ENCODE peak calls at places on chromosomes 13 and 19, in six cellular contexts. U, N, I, T, Z and W are unnamed samples.
A peak's percentile ranks its signal among the peaks of the same experiment; 100 is the strongest.

GRCh38 chr13:50015263-50015662 is at the start of gene KCNRG:
- DNase-seq in U (peak; percentile 51), N (no peak), I (no peak), T (no peak), Z (no peak), W (no peak)

GRCh38 chr19:29690842-29691241 is 24.2 kb downstream of the C19orf12 start:
- DNase-seq in U (peak; percentile 54), N (no peak), I (no peak), T (peak; percentile 62), Z (no peak), W (no peak)

GRCh38 chr13:66765559-66765958 is 464.6 kb downstream of the PCDH9 start:
- DNase-seq in U (no peak), N (no peak), I (no peak), T (no peak), Z (no peak), W (no peak)

GRCh38 chr19:45098521-45099464 is 5.8 kb downstream of the PPP1R37 start:
- DNase-seq in U (peak; percentile 65), N (no peak), I (no peak), T (no peak), Z (no peak), W (no peak)

GRCh38 chr13:95075506-95075905 is 225.7 kb downstream of the ABCC4 start:
- DNase-seq in U (no peak), N (no peak), I (no peak), T (no peak), Z (no peak), W (no peak)

GRCh38 chr19:17337675-17338439 is 504 bp downstream of the GTPBP3 start:
- DNase-seq in U (no peak), N (no peak), I (peak; percentile 44), T (peak; percentile 74), Z (peak; percentile 63), W (no peak)

GRCh38 chr13:51584731-51585191 is 499 bp downstream of the WDFY2 start:
- DNase-seq in U (peak; percentile 58), N (peak; percentile 88), I (peak; percentile 69), T (peak; percentile 85), Z (peak; percentile 77), W (peak; percentile 85)

GRCh38 chr13:48334534-48335127 is 31.1 kb downstream of the RB1 start:
- DNase-seq in U (peak; percentile 61), N (no peak), I (no peak), T (peak; percentile 65), Z (no peak), W (no peak)

GRCh38 chr13:23433171-23434153 is at the start of gene SACS:
- DNase-seq in U (peak; percentile 52), N (no peak), I (no peak), T (no peak), Z (no peak), W (no peak)
- H3K27ac ChIP-seq in U (peak within 1 kb of the TSS; percentile 31), N (no peak within 1 kb of the TSS), I (no peak within 1 kb of the TSS), T (no peak within 1 kb of the TSS), Z (no peak within 1 kb of the TSS), W (no peak within 1 kb of the TSS)

GRCh38 chr19:9037415-9038062 is 27.3 kb upstream of the MUC16 start:
- DNase-seq in U (no peak), N (no peak), I (no peak), T (no peak), Z (no peak), W (no peak)
- H3K9me3 ChIP-seq in U (no peaks in the 10 kb centered on the region), N (no peaks in the 10 kb centered on the region), I (no peaks in the 10 kb centered on the region), T (no peaks in the 10 kb centered on the region), Z (no peaks in the 10 kb centered on the region), W (no peaks in the 10 kb centered on the region)

GRCh38 chr13:46126552-46127171 is 21.8 kb upstream of the CPB2 start:
- DNase-seq in U (peak; percentile 85), N (peak; percentile 81), I (peak; percentile 75), T (peak; percentile 77), Z (no peak), W (peak; percentile 83)
- TF ChIP-seq CTCF in U (peak; percentile 98), N (peak; percentile 90), I (peak; percentile 75), T (peak; percentile 90), Z (peak; percentile 87), W (peak; percentile 74)

GRCh38 chr13:98407575-98407974 is 169.3 kb downstream of the STK24 start:
- DNase-seq in U (no peak), N (no peak), I (no peak), T (no peak), Z (no peak), W (no peak)
- H3K27ac ChIP-seq in U (no peak overlapping the region), N (no peak overlapping the region), I (no peak overlapping the region), T (no peak overlapping the region), Z (no peak overlapping the region), W (no peak overlapping the region)

GRCh38 chr19:19719798-19720197 is 13.1 kb downstream of the ZNF14 start:
- DNase-seq in U (no peak), N (no peak), I (no peak), T (peak; percentile 44), Z (no peak), W (no peak)

DNA sequence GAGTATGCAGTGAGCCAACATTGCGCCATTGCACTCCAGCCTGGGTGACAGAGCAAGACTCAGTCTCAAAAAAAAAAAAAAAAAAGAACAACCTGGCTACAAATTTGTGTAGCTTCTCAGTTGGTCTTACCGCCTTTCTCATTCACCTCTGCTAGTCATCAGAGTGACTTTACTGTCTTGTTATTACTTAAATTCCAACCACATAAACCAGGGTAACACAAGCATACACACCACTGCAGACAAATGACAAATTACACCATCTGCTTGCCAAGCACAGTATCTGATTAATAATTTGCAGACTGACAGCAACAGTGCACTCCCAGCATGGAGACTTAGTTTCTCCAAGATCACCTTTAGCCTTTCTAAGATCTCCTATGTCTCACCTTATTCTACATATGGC is 11.0 kb downstream of the ZNF14 start:
- DNase-seq in U (no peak), N (no peak), I (no peak), T (no peak), Z (no peak), W (no peak)
- H3K9me3 ChIP-seq in U (no peaks in the 10 kb centered on the region), N (peaks cover 22% of the 10 kb centered on the region), I (peaks cover 55% of the 10 kb centered on the region), T (peaks cover 51% of the 10 kb centered on the region), Z (peaks cover 13% of the 10 kb centered on the region), W (peaks cover 71% of the 10 kb centered on the region)

DNA sequence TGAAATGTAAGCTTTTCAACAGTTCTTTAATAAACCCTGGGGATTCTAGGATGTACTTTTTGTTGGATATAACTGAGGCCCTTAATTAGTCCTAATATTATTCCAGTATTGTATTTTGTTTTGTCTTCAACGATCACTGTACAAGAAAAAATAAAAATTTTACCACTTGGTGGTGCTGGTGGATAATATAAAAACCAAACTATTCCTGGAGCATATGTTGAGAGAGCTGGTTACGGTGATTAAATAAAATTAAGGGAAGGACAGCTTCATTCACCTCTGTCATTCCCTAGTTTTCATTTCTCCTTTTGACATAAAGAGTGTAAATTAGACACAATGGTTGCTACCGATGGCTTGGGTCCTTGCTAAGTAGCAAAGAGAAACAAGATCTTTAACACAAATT is 598.6 kb upstream of the PCDH20 start:
- DNase-seq in U (peak; percentile 6), N (no peak), I (no peak), T (peak; percentile 32), Z (no peak), W (no peak)
- TF ChIP-seq CTCF in U (no peak), N (no peak), I (no peak), T (peak; percentile 72), Z (peak; percentile 49), W (no peak)